ENCODE peak calls at places on chromosomes 16 and 17, in five cellular contexts. B is activated effector memory CD4-positive, alpha-beta T cell treated with Interleukin-2 at 50 U/mL for 16 hours; O is stimulated activated CD4-positive, alpha-beta T cell treated with anti-CD3 and anti-CD28 coated beads, Interleukin-1b, Interleukin-23, amount 100 ng/mL, for 1 hour; S is NCI-H1436; P is MV-4-11. H is an unnamed sample.

GRCh38 chr16:88196471-88197400 is 186.0 kb upstream of the ZNF469 start:
- DNase-seq in P (no peak), B (no peak), S (no peak), O (no peak), H (no peak)

GRCh38 chr17:57949649-57950048 is 5.6 kb downstream of the CUEDC1 start:
- DNase-seq in S (no peak), O (no peak), B (no peak), P (peak), H (no peak)

GRCh38 chr16:68539704-68540370 is 746 bp downstream of the ZFP90 start:
- DNase-seq in P (peak), O (no peak), B (peak), S (no peak), H (no peak)

GRCh38 chr16:15403392-15403995 is 7.9 kb downstream of the MPV17L start:
- DNase-seq in P (peak), S (no peak), B (no peak), O (no peak), H (no peak)

GRCh38 chr17:73725794-73726193 is 81.5 kb upstream of the SDK2 start:
- DNase-seq in P (no peak), S (no peak), B (no peak), O (no peak), H (no peak)

GRCh38 chr17:73974536-73974935 is 228.9 kb upstream of the RPL38 start:
- DNase-seq in S (no peak), P (no peak), B (no peak), O (no peak), H (no peak)

GRCh38 chr17:29168079-29168758 is 12.0 kb downstream of the MYO18A start:
- DNase-seq in P (no peak), O (no peak), S (no peak), B (no peak), H (no peak)

GRCh38 chr17:6666077-6666521 is 14.5 kb downstream of the C17orf100 start:
- DNase-seq in B (no peak), P (peak), S (peak), O (no peak), H (peak)

GRCh38 chr16:67562526-67562917 is at the start of gene CTCF:
- DNase-seq in P (peak), B (no peak), O (peak), S (peak), H (peak)

GRCh38 chr16:57689772-57690558 is 4.6 kb upstream of the DRC7 start:
- DNase-seq in S (no peak), O (no peak), B (no peak), P (peak), H (peak)

GRCh38 chr16:31228206-31228605 is 11.3 kb upstream of the PYDC1 start:
- DNase-seq in S (no peak), P (no peak), B (no peak), O (no peak), H (no peak)

GRCh38 chr17:65346166-65346565 is 209.0 kb downstream of the RGS9 start:
- DNase-seq in S (no peak), P (no peak), B (no peak), O (no peak), H (no peak)

GRCh38 chr17:61478026-61478789 is 26.0 kb downstream of the TBX4 start:
- DNase-seq in B (no peak), O (no peak), S (no peak), P (no peak), H (no peak)

GRCh38 chr17:12909511-12909910 is 108.3 kb downstream of the ELAC2 start:
- DNase-seq in O (no peak), P (no peak), B (no peak), S (no peak), H (no peak)

GRCh38 chr16:2341456-2342447 is 1.2 kb upstream of the ABCA3 start:
- DNase-seq in P (no peak), O (peak), B (no peak), S (no peak), H (no peak)

GRCh38 chr17:78269893-78270490 is 38.6 kb downstream of the TMEM235 start:
- DNase-seq in P (no peak), B (no peak), S (peak), O (no peak), H (no peak)

GRCh38 chr17:44078412-44078811 is 7.9 kb downstream of the G6PC3 start:
- DNase-seq in P (no peak), B (no peak), S (no peak), O (no peak), H (no peak)

GRCh38 chr17:82343560-82343959 is 10.0 kb upstream of the SECTM1 start:
- DNase-seq in P (no peak), O (no peak), B (no peak), S (no peak), H (no peak)

GRCh38 chr17:14374268-14374667 is 73.4 kb downstream of the HS3ST3B1 start:
- DNase-seq in P (no peak), B (no peak), O (no peak), S (no peak), H (no peak)

GRCh38 chr17:11144358-11145233 is 96.4 kb upstream of the SHISA6 start:
- DNase-seq in P (peak), B (no peak), S (no peak), O (no peak), H (no peak)

GRCh38 chr16:65534121-65534528 is 412.3 kb upstream of the CDH11 start:
- DNase-seq in S (no peak), B (no peak), P (no peak), O (no peak), H (no peak)

GRCh38 chr17:46851029-46851741 is at the start of gene WNT9B:
- DNase-seq in S (peak), B (no peak), O (no peak), P (no peak), H (peak)

GRCh38 chr17:80584171-80584905 is 39.7 kb downstream of the RPTOR start:
- DNase-seq in P (no peak), S (no peak), O (no peak), B (no peak), H (no peak)

GRCh38 chr17:81552244-81553017 is at the start of gene FAAP100:
- DNase-seq in O (peak), S (peak), P (peak), B (peak), H (peak)

GRCh38 chr17:987931-988330 is 8.4 kb upstream of the NXN start:
- DNase-seq in S (no peak), O (no peak), B (no peak), P (no peak), H (no peak)

GRCh38 chr17:41529491-41529915 is 1.4 kb upstream of the KRT19 start:
- DNase-seq in S (no peak), O (no peak), B (no peak), P (peak), H (no peak)

GRCh38 chr16:50549561-50549915 is 1.3 kb downstream of the NKD1 start:
- DNase-seq in B (no peak), S (no peak), P (no peak), O (no peak), H (no peak)

GRCh38 chr17:29048440-29049360 is 5.8 kb downstream of the PIPOX start:
- DNase-seq in P (no peak), O (no peak), S (peak), B (no peak), H (no peak)

GRCh38 chr17:6303664-6304063 is 131.3 kb downstream of the AIPL1 start:
- DNase-seq in O (no peak), B (no peak), P (no peak), S (no peak), H (no peak)

GRCh38 chr17:74870512-74870911 is 2.3 kb downstream of the FDXR start:
- DNase-seq in B (no peak), O (no peak), P (no peak), S (no peak), H (no peak)

GRCh38 chr16:66653581-66654350 is 42.8 kb downstream of the CMTM4 start:
- DNase-seq in S (no peak), B (no peak), P (peak), O (no peak), H (no peak)

GRCh38 chr17:41176744-41177387 is 1.2 kb downstream of the KRTAP4-2 start:
- DNase-seq in O (no peak), P (peak), S (no peak), B (no peak), H (no peak)

GRCh38 chr17:81184596-81184995 is 18.6 kb upstream of the AATK start:
- DNase-seq in B (no peak), O (no peak), S (no peak), P (no peak), H (no peak)

GRCh38 chr17:17732444-17732843 is 51.2 kb downstream of the RAI1 start:
- DNase-seq in O (no peak), S (no peak), P (no peak), B (no peak), H (no peak)

GRCh38 chr17:66507103-66507923 is 204.9 kb downstream of the PRKCA start:
- DNase-seq in S (no peak), P (peak), B (no peak), O (no peak), H (no peak)